ENCODE peak calls at places on chromosomes 1 and 21, in seven cellular contexts. One of them, this sample, is unnamed.

GRCh38 chr1:15311886-15312285 is 64.9 kb downstream of the FHAD1 start:
- DNase-seq in stomach: no peak
- DNase-seq in esophagus squamous epithelium: no peak
- DNase-seq in heart left ventricle: no peak
- DNase-seq in H54: no peak
- DNase-seq in GM12892: no peak
- DNase-seq in transverse colon: no peak
- DNase-seq in this sample: no peak

GRCh38 chr1:225476538-225476988 is 48.7 kb upstream of the LBR start:
- DNase-seq in stomach: no peak
- DNase-seq in esophagus squamous epithelium: no peak
- DNase-seq in heart left ventricle: no peak
- DNase-seq in H54: no peak
- DNase-seq in GM12892: no peak
- DNase-seq in transverse colon: no peak
- DNase-seq in this sample: no peak

GRCh38 chr21:42381347-42381984 is 14.4 kb downstream of the TMPRSS3 start:
- DNase-seq in stomach: peak
- DNase-seq in esophagus squamous epithelium: no peak
- DNase-seq in heart left ventricle: no peak
- DNase-seq in H54: peak
- DNase-seq in GM12892: no peak
- DNase-seq in transverse colon: peak
- DNase-seq in this sample: peak

GRCh38 chr1:228045871-228046270 is 36.6 kb upstream of the ARF1 start:
- DNase-seq in stomach: no peak
- DNase-seq in esophagus squamous epithelium: no peak
- DNase-seq in heart left ventricle: no peak
- DNase-seq in H54: no peak
- DNase-seq in GM12892: no peak
- DNase-seq in transverse colon: no peak
- DNase-seq in this sample: no peak

GRCh38 chr1:76867342-76868130 is at the start of gene ST6GALNAC5:
- DNase-seq in stomach: no peak
- DNase-seq in esophagus squamous epithelium: no peak
- DNase-seq in heart left ventricle: no peak
- DNase-seq in H54: peak
- DNase-seq in GM12892: no peak
- DNase-seq in transverse colon: no peak
- DNase-seq in this sample: no peak

GRCh38 chr1:30883389-30884172 is 25.0 kb downstream of the SDC3 start:
- DNase-seq in stomach: no peak
- DNase-seq in esophagus squamous epithelium: no peak
- DNase-seq in heart left ventricle: no peak
- DNase-seq in H54: no peak
- DNase-seq in GM12892: no peak
- DNase-seq in transverse colon: no peak
- DNase-seq in this sample: no peak

GRCh38 chr1:247330548-247331171 is 1.0 kb downstream of the ZNF496 start:
- DNase-seq in stomach: no peak
- DNase-seq in esophagus squamous epithelium: no peak
- DNase-seq in heart left ventricle: no peak
- DNase-seq in H54: no peak
- DNase-seq in GM12892: no peak
- DNase-seq in transverse colon: no peak
- DNase-seq in this sample: no peak

GRCh38 chr1:219412772-219413171 is 200.1 kb downstream of the ZC3H11B start:
- DNase-seq in stomach: no peak
- DNase-seq in esophagus squamous epithelium: no peak
- DNase-seq in heart left ventricle: no peak
- DNase-seq in H54: no peak
- DNase-seq in GM12892: no peak
- DNase-seq in transverse colon: no peak
- DNase-seq in this sample: no peak

GRCh38 chr1:185439727-185440415 is 122.8 kb upstream of the IVNS1ABP start:
- DNase-seq in stomach: no peak
- DNase-seq in esophagus squamous epithelium: no peak
- DNase-seq in heart left ventricle: no peak
- DNase-seq in H54: peak
- DNase-seq in GM12892: no peak
- DNase-seq in transverse colon: no peak
- DNase-seq in this sample: peak

GRCh38 chr1:205950280-205950679 is 7.0 kb upstream of the SLC26A9 start:
- DNase-seq in stomach: peak
- DNase-seq in esophagus squamous epithelium: no peak
- DNase-seq in heart left ventricle: no peak
- DNase-seq in H54: no peak
- DNase-seq in GM12892: no peak
- DNase-seq in transverse colon: peak
- DNase-seq in this sample: no peak

GRCh38 chr1:244395965-244396364 is 55.7 kb downstream of the ADSS2 start:
- DNase-seq in stomach: no peak
- DNase-seq in esophagus squamous epithelium: no peak
- DNase-seq in heart left ventricle: no peak
- DNase-seq in H54: no peak
- DNase-seq in GM12892: no peak
- DNase-seq in transverse colon: no peak
- DNase-seq in this sample: no peak

GRCh38 chr1:18886003-18886335 is 16.4 kb downstream of the ALDH4A1 start:
- DNase-seq in stomach: no peak
- DNase-seq in esophagus squamous epithelium: no peak
- DNase-seq in heart left ventricle: no peak
- DNase-seq in H54: peak
- DNase-seq in GM12892: no peak
- DNase-seq in transverse colon: no peak
- DNase-seq in this sample: no peak

GRCh38 chr1:245751671-245752070 is 596.9 kb downstream of the KIF26B start:
- DNase-seq in stomach: no peak
- DNase-seq in esophagus squamous epithelium: no peak
- DNase-seq in heart left ventricle: no peak
- DNase-seq in H54: no peak
- DNase-seq in GM12892: no peak
- DNase-seq in transverse colon: no peak
- DNase-seq in this sample: no peak

GRCh38 chr1:175725684-175726083 is 17.7 kb downstream of the TNR start:
- DNase-seq in stomach: no peak
- DNase-seq in esophagus squamous epithelium: no peak
- DNase-seq in heart left ventricle: no peak
- DNase-seq in H54: no peak
- DNase-seq in GM12892: no peak
- DNase-seq in transverse colon: no peak
- DNase-seq in this sample: peak

GRCh38 chr1:184789899-184790298 is 35.2 kb upstream of the EDEM3 start:
- DNase-seq in stomach: no peak
- DNase-seq in esophagus squamous epithelium: no peak
- DNase-seq in heart left ventricle: no peak
- DNase-seq in H54: no peak
- DNase-seq in GM12892: no peak
- DNase-seq in transverse colon: no peak
- DNase-seq in this sample: no peak

GRCh38 chr1:160085686-160086089 is 4.3 kb downstream of the KCNJ9 start:
- DNase-seq in stomach: peak
- DNase-seq in esophagus squamous epithelium: no peak
- DNase-seq in heart left ventricle: peak
- DNase-seq in H54: peak
- DNase-seq in GM12892: peak
- DNase-seq in transverse colon: peak
- DNase-seq in this sample: peak

GRCh38 chr1:118039170-118039569 is 109.6 kb downstream of the WDR3 start:
- DNase-seq in stomach: no peak
- DNase-seq in esophagus squamous epithelium: no peak
- DNase-seq in heart left ventricle: no peak
- DNase-seq in H54: no peak
- DNase-seq in GM12892: no peak
- DNase-seq in transverse colon: no peak
- DNase-seq in this sample: no peak

GRCh38 chr1:167263784-167264464 is 43.2 kb downstream of the POU2F1 start:
- DNase-seq in stomach: no peak
- DNase-seq in esophagus squamous epithelium: no peak
- DNase-seq in heart left ventricle: no peak
- DNase-seq in H54: peak
- DNase-seq in GM12892: no peak
- DNase-seq in transverse colon: no peak
- DNase-seq in this sample: no peak

GRCh38 chr1:151474711-151475110 is 15.4 kb upstream of the POGZ start:
- DNase-seq in stomach: no peak
- DNase-seq in esophagus squamous epithelium: no peak
- DNase-seq in heart left ventricle: no peak
- DNase-seq in H54: no peak
- DNase-seq in GM12892: no peak
- DNase-seq in transverse colon: no peak
- DNase-seq in this sample: no peak

GRCh38 chr1:247415423-247416361 is at the start of gene NLRP3:
- DNase-seq in stomach: peak
- DNase-seq in esophagus squamous epithelium: no peak
- DNase-seq in heart left ventricle: peak
- DNase-seq in H54: peak
- DNase-seq in GM12892: no peak
- DNase-seq in transverse colon: peak
- DNase-seq in this sample: no peak

GRCh38 chr1:89948726-89949345 is 46.1 kb upstream of the ZNF326 start:
- DNase-seq in stomach: no peak
- DNase-seq in esophagus squamous epithelium: no peak
- DNase-seq in heart left ventricle: no peak
- DNase-seq in H54: no peak
- DNase-seq in GM12892: no peak
- DNase-seq in transverse colon: no peak
- DNase-seq in this sample: no peak

GRCh38 chr1:211648980-211649934 is 26.2 kb downstream of the NEK2 start:
- DNase-seq in stomach: peak
- DNase-seq in esophagus squamous epithelium: no peak
- DNase-seq in heart left ventricle: no peak
- DNase-seq in H54: no peak
- DNase-seq in GM12892: no peak
- DNase-seq in transverse colon: peak
- DNase-seq in this sample: peak

GRCh38 chr1:205576805-205577761 is 54.7 kb downstream of the ELK4 start:
- DNase-seq in stomach: peak
- DNase-seq in esophagus squamous epithelium: no peak
- DNase-seq in heart left ventricle: no peak
- DNase-seq in H54: no peak
- DNase-seq in GM12892: no peak
- DNase-seq in transverse colon: peak
- DNase-seq in this sample: no peak

GRCh38 chr1:61183471-61184034 is 101.2 kb downstream of the NFIA start:
- DNase-seq in stomach: peak
- DNase-seq in esophagus squamous epithelium: no peak
- DNase-seq in heart left ventricle: peak
- DNase-seq in H54: no peak
- DNase-seq in GM12892: no peak
- DNase-seq in transverse colon: peak
- DNase-seq in this sample: no peak

GRCh38 chr1:22888320-22889075 is 84.2 kb downstream of the LACTBL1 start:
- DNase-seq in stomach: no peak
- DNase-seq in esophagus squamous epithelium: no peak
- DNase-seq in heart left ventricle: no peak
- DNase-seq in H54: no peak
- DNase-seq in GM12892: no peak
- DNase-seq in transverse colon: no peak
- DNase-seq in this sample: no peak
- TF ChIP-seq POLR2A in stomach: no peak
- TF ChIP-seq POLR2A in esophagus squamous epithelium: no peak
- TF ChIP-seq POLR2A in heart left ventricle: no peak
- TF ChIP-seq POLR2A in H54: no peak
- TF ChIP-seq POLR2A in GM12892: no peak
- TF ChIP-seq POLR2A in transverse colon: no peak
- TF ChIP-seq POLR2A in this sample: no peak

DNA sequence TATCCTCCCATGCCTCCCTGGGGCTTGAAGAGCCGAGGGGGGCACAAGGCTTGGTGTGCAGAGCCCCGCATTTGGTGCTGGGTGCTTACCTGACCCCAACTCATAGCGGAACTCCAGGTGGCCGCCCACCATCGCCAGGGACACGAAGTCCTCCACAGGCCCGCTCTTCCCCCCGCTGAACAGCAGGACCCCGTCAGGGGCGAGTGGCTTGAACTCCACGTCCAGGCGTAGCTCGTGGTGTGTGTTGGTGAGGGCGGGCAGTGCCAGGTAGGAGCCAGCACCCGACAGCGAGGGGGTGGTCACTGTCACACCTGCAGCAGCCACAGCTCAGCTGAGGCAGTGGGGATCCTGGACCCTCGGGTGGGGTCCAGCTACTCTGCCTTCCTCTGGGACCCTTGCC is 17.2 kb downstream of the LDLRAD2 start:
- DNase-seq in stomach: no peak
- DNase-seq in esophagus squamous epithelium: no peak
- DNase-seq in heart left ventricle: no peak
- DNase-seq in H54: no peak
- DNase-seq in GM12892: no peak
- DNase-seq in transverse colon: no peak
- DNase-seq in this sample: no peak
- TF ChIP-seq POLR2A in stomach: no peak
- TF ChIP-seq POLR2A in esophagus squamous epithelium: no peak
- TF ChIP-seq POLR2A in heart left ventricle: no peak
- TF ChIP-seq POLR2A in H54: no peak
- TF ChIP-seq POLR2A in GM12892: no peak
- TF ChIP-seq POLR2A in transverse colon: no peak
- TF ChIP-seq POLR2A in this sample: no peak

GRCh38 chr1:45687753-45688737 is at the start of gene TMEM69:
- DNase-seq in stomach: peak
- DNase-seq in esophagus squamous epithelium: peak
- DNase-seq in heart left ventricle: peak
- DNase-seq in H54: peak
- DNase-seq in GM12892: peak
- DNase-seq in transverse colon: peak
- DNase-seq in this sample: peak
- TF ChIP-seq POLR2A in stomach: no peak
- TF ChIP-seq POLR2A in esophagus squamous epithelium: no peak
- TF ChIP-seq POLR2A in heart left ventricle: no peak
- TF ChIP-seq POLR2A in H54: peak
- TF ChIP-seq POLR2A in GM12892: peak
- TF ChIP-seq POLR2A in transverse colon: no peak
- TF ChIP-seq POLR2A in this sample: peak

DNA sequence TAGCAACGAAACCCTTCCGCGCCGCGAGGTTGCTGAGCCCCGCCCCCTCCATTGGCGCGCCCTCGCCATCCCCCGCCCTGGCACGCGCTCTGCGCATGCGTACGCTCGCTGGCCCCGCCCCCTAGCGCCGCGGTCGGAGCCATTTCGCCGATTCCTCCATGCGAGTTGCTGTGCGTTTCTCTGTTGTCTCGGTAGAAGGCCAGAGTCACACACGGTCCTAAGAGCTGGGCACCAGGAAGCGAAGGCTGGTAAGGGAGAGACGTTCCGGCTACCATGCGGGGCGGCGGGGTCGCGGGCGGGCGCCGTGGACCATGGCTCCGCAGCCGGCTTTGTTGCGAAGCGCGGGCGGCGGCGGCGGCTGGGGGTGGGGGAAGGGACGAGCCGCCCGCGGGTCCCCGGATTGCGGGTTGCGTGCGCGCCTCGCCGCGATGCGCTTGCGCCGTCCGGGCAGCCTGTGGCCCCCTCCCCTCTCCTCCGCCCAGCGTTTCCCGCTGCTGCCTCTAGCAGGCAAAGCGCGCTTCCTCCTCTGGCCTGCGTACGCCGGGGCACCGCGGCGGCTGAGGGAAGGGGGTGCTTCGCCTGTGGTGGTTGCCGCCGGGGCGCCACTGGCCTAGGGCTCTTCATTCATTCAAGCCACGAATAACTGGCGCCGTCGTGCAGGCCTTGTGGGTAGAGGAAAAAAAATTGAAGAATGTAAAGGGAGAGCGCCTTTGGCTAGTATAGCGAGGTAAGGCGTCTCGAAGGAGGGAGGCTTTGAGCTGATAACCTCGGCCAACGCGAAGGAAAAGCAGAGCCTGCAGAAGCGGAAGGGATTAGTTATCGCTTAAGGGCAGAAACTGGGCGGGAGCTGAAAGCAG is at the start of gene DHX9:
- DNase-seq in stomach: peak
- DNase-seq in esophagus squamous epithelium: peak
- DNase-seq in heart left ventricle: peak
- DNase-seq in H54: peak
- DNase-seq in GM12892: peak
- DNase-seq in transverse colon: peak
- DNase-seq in this sample: peak
- TF ChIP-seq POLR2A in stomach: peak
- TF ChIP-seq POLR2A in esophagus squamous epithelium: peak
- TF ChIP-seq POLR2A in heart left ventricle: no peak
- TF ChIP-seq POLR2A in H54: peak
- TF ChIP-seq POLR2A in GM12892: peak
- TF ChIP-seq POLR2A in transverse colon: peak
- TF ChIP-seq POLR2A in this sample: peak